ENCODE peak calls at places on chromosomes 7 and 10, in seven cellular contexts. U, O, J, F, Z, A and G are unnamed samples.

GRCh38 chr10:108911814-108912541 is 1011.3 kb downstream of the XPNPEP1 start:
- DNase-seq in F (peak; percentile 95), U (peak; percentile 51), A (peak; percentile 84), J (peak; percentile 96), Z (peak; percentile 94), O (peak; percentile 85), G (no peak)

GRCh38 chr10:11424456-11425287 is 186.8 kb downstream of the USP6NL start:
- DNase-seq in A (peak; percentile 51), U (peak; percentile 36), J (peak; percentile 67), Z (peak; percentile 73), O (peak; percentile 39), F (peak; percentile 69), G (peak; percentile 20)

GRCh38 chr7:16609842-16610450 is 35.6 kb downstream of the ANKMY2 start:
- DNase-seq in U (no peak), O (no peak), Z (no peak), J (no peak), F (no peak), A (no peak), G (no peak)

GRCh38 chr7:154598405-154598804 is 404.5 kb downstream of the PAXIP1 start:
- DNase-seq in F (no peak), U (no peak), A (no peak), O (no peak), J (no peak), Z (no peak), G (no peak)

GRCh38 chr7:118877187-118877586 is 652.7 kb downstream of the ANKRD7 start:
- DNase-seq in U (no peak), F (no peak), Z (no peak), O (no peak), A (no peak), J (no peak), G (no peak)

GRCh38 chr7:112088484-112089016 is 117.6 kb downstream of the DOCK4 start:
- DNase-seq in F (no peak), O (no peak), Z (no peak), U (no peak), J (no peak), A (no peak), G (no peak)

GRCh38 chr7:66557214-66558200 is 71.2 kb upstream of the KCTD7 start:
- DNase-seq in J (peak; percentile 74), Z (peak; percentile 99), U (peak; percentile 31), O (peak; percentile 51), A (peak; percentile 48), F (peak; percentile 89), G (peak; percentile 72)

GRCh38 chr10:103241262-103242011 is 4.2 kb upstream of the RPEL1 start:
- DNase-seq in Z (no peak), U (peak; percentile 50), A (peak; percentile 64), O (no peak), J (peak; percentile 86), F (peak; percentile 55), G (peak; percentile 88)

GRCh38 chr7:46444266-46444665 is 523.2 kb upstream of the IGFBP3 start:
- DNase-seq in F (no peak), O (no peak), J (no peak), A (no peak), Z (no peak), U (no peak), G (no peak)

GRCh38 chr7:106076537-106076936 is 35.6 kb downstream of the SYPL1 start:
- DNase-seq in U (no peak), J (no peak), F (no peak), Z (no peak), A (no peak), O (no peak), G (no peak)

GRCh38 chr7:40826419-40827216 is 691.8 kb downstream of the SUGCT start:
- DNase-seq in F (no peak), A (peak; percentile 83), J (peak; percentile 65), O (peak; percentile 42), Z (no peak), U (peak; percentile 73), G (peak; percentile 98)

GRCh38 chr7:158495780-158496179 is 91.8 kb downstream of the PTPRN2 start:
- DNase-seq in Z (peak; percentile 69), O (peak; percentile 21), U (no peak), F (peak; percentile 84), A (no peak), J (peak; percentile 71), G (peak; percentile 7)

GRCh38 chr10:103635580-103635979 is 142.1 kb downstream of the NEURL1 start:
- DNase-seq in Z (no peak), A (no peak), U (no peak), O (no peak), J (no peak), F (no peak), G (no peak)

GRCh38 chr7:137546009-137546408 is 202.5 kb upstream of the PTN start:
- DNase-seq in F (no peak), U (no peak), Z (no peak), J (no peak), A (no peak), O (no peak), G (no peak)

GRCh38 chr7:135825406-135825805 is 76.8 kb upstream of the FAM180A start:
- DNase-seq in O (no peak), Z (no peak), A (no peak), J (peak; percentile 42), F (peak; percentile 55), U (no peak), G (no peak)

GRCh38 chr10:57961487-57961886 is 306.2 kb downstream of the IPMK start:
- DNase-seq in F (no peak), Z (no peak), J (no peak), A (no peak), O (no peak), U (no peak), G (no peak)

GRCh38 chr7:2128601-2129375 is 104.0 kb downstream of the MAD1L1 start:
- DNase-seq in O (no peak), J (no peak), A (no peak), Z (no peak), F (no peak), U (no peak), G (no peak)

GRCh38 chr10:124619802-124620490 is 124.2 kb downstream of the FAM53B start:
- DNase-seq in O (no peak), A (no peak), F (no peak), U (no peak), Z (no peak), J (no peak), G (no peak)

GRCh38 chr10:124622866-124623536 is 121.2 kb downstream of the FAM53B start:
- DNase-seq in F (no peak), U (no peak), O (no peak), A (no peak), J (no peak), Z (no peak), G (no peak)

GRCh38 chr10:124624006-124624405 is 120.2 kb downstream of the FAM53B start:
- DNase-seq in O (no peak), U (no peak), F (no peak), A (no peak), J (no peak), Z (no peak), G (no peak)

GRCh38 chr10:124622158-124622557 is 122.0 kb downstream of the FAM53B start:
- DNase-seq in F (no peak), U (no peak), O (no peak), J (no peak), A (no peak), Z (no peak), G (no peak)

DNA sequence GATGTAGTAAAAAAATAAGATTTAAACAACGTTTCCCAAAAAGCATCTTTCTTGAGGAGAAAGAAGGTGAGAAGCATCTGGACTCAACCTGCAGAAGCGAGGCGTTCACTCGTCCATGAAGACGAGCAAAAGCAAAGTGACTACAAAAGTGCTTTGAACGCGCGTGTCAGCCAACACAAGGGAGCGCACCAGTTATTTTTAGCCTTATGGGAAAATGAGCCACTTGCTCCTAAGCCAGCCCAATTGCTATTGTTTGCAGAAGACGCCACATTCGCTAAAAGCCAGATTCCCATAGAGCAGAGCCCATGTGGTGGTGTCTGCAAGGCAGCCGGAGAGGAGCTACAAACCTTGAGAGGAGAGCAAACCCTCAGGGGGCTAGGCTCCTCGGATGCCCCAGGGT is 122.5 kb downstream of the FAM53B start:
- DNase-seq in U (no peak), O (no peak), F (no peak), J (no peak), A (no peak), Z (no peak), G (no peak)
- H3K23ac ChIP-seq in U (no peak overlapping the region), O (peak overlapping the region; percentile 22), F (no peak overlapping the region), J (no peak overlapping the region), A (no peak overlapping the region), Z (no peak overlapping the region), G (no peak overlapping the region)

GRCh38 chr10:74575191-74575720 is 251.1 kb upstream of the KAT6B start:
- DNase-seq in A (no peak), J (no peak), Z (no peak), F (no peak), U (no peak), O (no peak), G (peak; percentile 4)

GRCh38 chr10:74575912-74576311 is 250.5 kb upstream of the KAT6B start:
- DNase-seq in F (no peak), J (no peak), O (no peak), A (no peak), Z (no peak), U (no peak), G (no peak)

DNA sequence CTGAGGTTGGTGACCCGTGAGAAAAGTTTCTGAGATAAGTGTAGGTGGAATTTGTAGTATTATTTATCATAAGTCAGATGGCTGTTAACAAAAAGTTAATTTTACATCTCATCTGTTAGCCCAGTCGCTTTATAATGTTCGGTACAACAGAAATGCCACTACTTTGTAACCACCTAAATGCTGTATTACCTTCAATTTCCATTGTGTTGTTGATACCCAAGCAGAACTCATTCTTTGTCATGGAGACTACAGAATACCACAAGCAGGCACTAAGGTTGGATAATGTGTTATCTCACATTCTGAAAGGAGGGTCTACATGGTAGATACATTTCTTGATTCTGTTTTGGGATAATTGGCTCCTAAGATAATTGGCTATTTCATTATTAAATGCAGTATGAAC is 249.8 kb upstream of the KAT6B start:
- DNase-seq in O (no peak), F (no peak), Z (no peak), U (no peak), A (no peak), J (no peak), G (no peak)
- H3K27ac ChIP-seq in O (no peak overlapping the region), F (no peak overlapping the region), Z (no peak overlapping the region), U (no peak overlapping the region), A (no peak overlapping the region), J (no peak overlapping the region), G (no peak overlapping the region)

DNA sequence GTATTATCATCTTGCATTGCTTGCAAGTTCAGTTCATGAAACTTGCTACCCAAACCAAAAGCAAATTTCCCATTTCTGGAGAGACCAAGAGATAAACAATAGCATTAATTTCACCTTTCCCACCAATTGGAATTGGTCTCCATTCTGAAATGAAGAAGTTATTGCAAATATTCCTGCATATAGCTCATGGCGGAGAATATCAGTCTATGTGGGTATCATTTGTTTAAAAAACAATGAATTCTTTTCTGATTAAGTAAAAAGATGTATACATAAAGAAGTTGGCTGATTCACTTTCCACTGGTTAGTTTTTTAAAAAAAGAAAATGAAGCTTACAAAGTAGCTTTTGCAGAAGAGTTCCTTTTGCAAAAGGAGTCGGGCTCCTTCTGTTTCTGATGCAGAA is 19.5 kb upstream of the ANK3 start:
- DNase-seq in U (peak; percentile 75), Z (no peak), F (no peak), O (no peak), J (no peak), A (no peak), G (no peak)
- H3K9ac ChIP-seq in U (no peak overlapping the region), Z (no peak overlapping the region), F (no peak overlapping the region), O (no peak overlapping the region), J (no peak overlapping the region), A (no peak overlapping the region), G (no peak overlapping the region)

DNA sequence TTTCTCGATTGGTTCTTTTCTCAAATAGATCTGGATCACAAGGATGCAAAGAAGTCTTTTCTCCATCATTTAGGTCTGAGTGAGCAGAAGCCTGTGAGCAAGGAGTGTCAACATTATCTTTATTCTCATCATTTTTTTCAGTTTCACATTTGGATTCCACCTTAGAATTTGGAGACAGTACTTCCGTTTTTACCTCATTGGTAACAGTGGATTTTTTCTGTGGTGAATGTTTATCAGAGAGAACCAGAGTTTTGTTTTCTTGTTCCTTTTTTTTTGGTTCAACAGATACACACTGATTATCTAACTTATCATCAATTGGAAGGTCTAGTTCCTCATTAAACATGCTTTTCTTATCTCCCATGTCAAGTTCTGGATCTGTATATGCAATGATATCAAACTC is 151.3 kb downstream of the GALNT11 start:
- DNase-seq in J (no peak), Z (no peak), U (no peak), O (no peak), A (no peak), F (no peak), G (no peak)
- H3K23ac ChIP-seq in J (no peak overlapping the region), Z (no peak overlapping the region), U (no peak overlapping the region), O (no peak overlapping the region), A (no peak overlapping the region), F (no peak overlapping the region), G (no peak overlapping the region)